ENCODE peak calls at places on chromosomes 2 and 18, in four cellular contexts. M is gastrocnemius medialis, T is Peyer's patch, E is mucosa of descending colon. R is an unnamed sample. For H3K4me1, the result is how much of the 10 kb centered on the place peaks cover.

GRCh38 chr18:58135170-58135569 is 91.1 kb downstream of the NEDD4L start:
- DNase-seq in T (no peak), E (no peak), M (no peak), R (peak)

GRCh38 chr2:236600892-236601291 is 31.3 kb downstream of the ACKR3 start:
- DNase-seq in M (no peak), E (no peak), T (no peak), R (no peak)

GRCh38 chr2:236631361-236632291 is 62.0 kb downstream of the ACKR3 start:
- DNase-seq in E (no peak), M (no peak), T (peak), R (no peak)

GRCh38 chr2:37415128-37415817 is 70.8 kb downstream of the QPCT start:
- DNase-seq in T (no peak), E (no peak), M (no peak), R (no peak)

GRCh38 chr2:136107238-136108033 is 10.5 kb downstream of the CXCR4 start:
- DNase-seq in M (no peak), T (no peak), E (no peak), R (no peak)

GRCh38 chr18:8341481-8342230 is 267.6 kb upstream of the RAB12 start:
- DNase-seq in M (no peak), T (no peak), E (no peak), R (no peak)

GRCh38 chr2:69789129-69789528 is 40.3 kb upstream of the GMCL1 start:
- DNase-seq in E (no peak), T (no peak), M (no peak), R (no peak)

GRCh38 chr18:8507881-8508280 is 101.4 kb upstream of the RAB12 start:
- DNase-seq in E (no peak), M (no peak), T (no peak), R (no peak)

GRCh38 chr2:238599549-238600505 is 173.1 kb downstream of the ASB1 start:
- DNase-seq in E (no peak), M (no peak), T (no peak), R (no peak)

GRCh38 chr2:25324905-25325592 is 16.7 kb downstream of the DNMT3A start:
- DNase-seq in M (peak), E (peak), T (no peak), R (no peak)

GRCh38 chr2:8872821-8873432 is 35.5 kb upstream of the KIDINS220 start:
- DNase-seq in E (no peak), M (no peak), T (no peak), R (peak)

GRCh38 chr18:47100214-47100831 is 50.0 kb downstream of the HDHD2 start:
- DNase-seq in T (peak), E (no peak), M (no peak), R (peak)

GRCh38 chr2:233854241-233854981 is at the start of gene HJURP:
- DNase-seq in T (peak), M (peak), E (peak), R (peak)

GRCh38 chr2:69082430-69082997 is 69.5 kb downstream of the ANTXR1 start:
- DNase-seq in E (no peak), M (no peak), T (peak), R (no peak)

GRCh38 chr18:4755848-4756247 is 300.7 kb upstream of the DLGAP1 start:
- DNase-seq in T (no peak), E (no peak), M (no peak), R (no peak)

GRCh38 chr18:24799176-24799575 is 338.7 kb downstream of the HRH4 start:
- DNase-seq in E (no peak), M (no peak), T (no peak), R (no peak)

GRCh38 chr18:4358618-4359017 is 96.5 kb downstream of the DLGAP1 start:
- DNase-seq in T (no peak), E (no peak), M (no peak), R (no peak)

GRCh38 chr2:151280276-151280675 is 9.2 kb downstream of the NMI start:
- DNase-seq in T (no peak), E (no peak), M (no peak), R (no peak)

GRCh38 chr18:57436193-57436964 is 1.2 kb downstream of the ONECUT2 start:
- DNase-seq in M (no peak), E (peak), T (no peak), R (no peak)

GRCh38 chr2:75199428-75200011 is at the start of gene TACR1:
- DNase-seq in T (peak), E (peak), M (peak), R (peak)

GRCh38 chr2:197307236-197307932 is 3.2 kb downstream of the ANKRD44 start:
- DNase-seq in T (no peak), E (no peak), M (no peak), R (no peak)
- H3K4me3 ChIP-seq in T (peak), E (no peak), M (no peak), R (peak)

GRCh38 chr2:47172922-47173695 is 18.0 kb upstream of the STPG4 start:
- DNase-seq in E (no peak), M (no peak), T (no peak), R (no peak)

GRCh38 chr2:47173986-47174730 is 19.1 kb upstream of the STPG4 start:
- DNase-seq in M (no peak), E (no peak), T (no peak), R (peak)

GRCh38 chr2:47174731-47175361 is 19.7 kb upstream of the STPG4 start:
- DNase-seq in T (peak), E (no peak), M (peak), R (peak)

GRCh38 chr2:47169784-47170183 is 14.7 kb upstream of the STPG4 start:
- DNase-seq in M (no peak), E (no peak), T (no peak), R (no peak)

GRCh38 chr2:47172156-47172921 is 17.2 kb upstream of the STPG4 start:
- DNase-seq in M (no peak), E (no peak), T (peak), R (no peak)
- H3K4me1 ChIP-seq in M (half or more), E (under half), T (under half), R (half or more)

DNA sequence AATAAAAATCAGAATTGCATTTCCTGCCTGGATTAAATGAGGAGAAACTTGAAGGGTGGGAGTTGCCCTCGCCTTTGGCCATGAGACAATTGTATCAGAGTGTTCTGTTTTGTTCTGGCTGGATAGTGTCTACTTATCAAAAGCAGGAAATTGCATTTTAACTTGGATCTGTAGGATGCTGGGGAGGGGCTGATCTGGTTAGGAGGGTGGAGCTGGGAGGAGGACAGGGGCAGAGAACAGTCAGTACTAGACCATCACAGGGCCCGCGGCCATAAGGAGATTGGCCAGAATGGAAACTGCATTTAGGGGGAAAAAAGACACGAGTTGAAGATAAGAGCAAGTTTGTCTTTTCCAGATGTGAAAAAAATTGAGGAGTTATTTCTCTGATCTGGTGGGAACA is 199.1 kb upstream of the POU3F3 start:
- DNase-seq in E (no peak), T (no peak), M (no peak), R (no peak)
- H3K4me3 ChIP-seq in E (no peak), T (no peak), M (no peak), R (no peak)

GRCh38 chr2:118061135-118061955 is 26.9 kb upstream of the INSIG2 start:
- DNase-seq in M (peak), E (no peak), T (no peak), R (no peak)

GRCh38 chr2:118062048-118062447 is 26.2 kb upstream of the INSIG2 start:
- DNase-seq in T (no peak), E (no peak), M (no peak), R (no peak)

GRCh38 chr2:118065015-118065666 is 23.1 kb upstream of the INSIG2 start:
- DNase-seq in E (no peak), T (no peak), M (no peak), R (no peak)

GRCh38 chr2:118062669-118063068 is 25.6 kb upstream of the INSIG2 start:
- DNase-seq in E (no peak), M (no peak), T (no peak), R (no peak)

GRCh38 chr2:118065927-118066326 is 22.3 kb upstream of the INSIG2 start:
- DNase-seq in M (no peak), T (no peak), E (no peak), R (no peak)
- H3K4me1 ChIP-seq in M (under half), T (under half), E (under half), R (under half)

GRCh38 chr2:200525066-200525465 is 941 bp upstream of the SGO2 start:
- DNase-seq in T (no peak), E (no peak), M (no peak), R (no peak)
- H3K4me3 ChIP-seq in T (no peak), E (no peak), M (peak), R (peak)